ENCODE peak calls at places on chromosomes 5 and 9, in seven cellular contexts. I is ELF-1, R is bronchial epithelial cell, A is AG08396, V is memory B cell, G is ovary, Y is NCI-H1417. B is an unnamed sample.

GRCh38 chr5:98108497-98108896 is 665.0 kb upstream of the RGMB start:
- DNase-seq in I (no peak), R (peak), A (peak), V (no peak), G (no peak), Y (no peak), B (no peak)

GRCh38 chr5:64884541-64884940 is 115.8 kb downstream of the CWC27 start:
- DNase-seq in I (no peak), R (no peak), A (no peak), V (no peak), G (no peak), Y (no peak), B (no peak)

GRCh38 chr9:127166651-127167524 is 44.5 kb upstream of the ANGPTL2 start:
- DNase-seq in I (no peak), R (peak), A (no peak), V (peak), G (peak), Y (no peak), B (no peak)

GRCh38 chr5:1074226-1074625 is 37.6 kb downstream of the SLC12A7 start:
- DNase-seq in I (no peak), R (no peak), A (no peak), V (no peak), G (no peak), Y (no peak), B (no peak)

GRCh38 chr9:136093995-136094881 is 851 bp downstream of the NACC2 start:
- DNase-seq in I (no peak), R (peak), A (peak), V (no peak), G (peak), Y (peak), B (peak)

GRCh38 chr5:10987881-10988504 is 227.0 kb upstream of the DAP start:
- DNase-seq in I (peak), R (peak), A (peak), V (peak), G (peak), Y (peak), B (peak)

GRCh38 chr5:163366757-163367156 is 70.6 kb upstream of the CCNG1 start:
- DNase-seq in I (no peak), R (no peak), A (no peak), V (no peak), G (no peak), Y (no peak), B (no peak)

GRCh38 chr5:79240561-79240960 is 4.6 kb downstream of the JMY start:
- DNase-seq in I (no peak), R (no peak), A (no peak), V (no peak), G (no peak), Y (no peak), B (no peak)

GRCh38 chr5:122897283-122897602 is 51.8 kb downstream of the SNX24 start:
- DNase-seq in I (no peak), R (no peak), A (no peak), V (no peak), G (no peak), Y (no peak), B (no peak)

GRCh38 chr9:7368410-7369292 is 430.9 kb downstream of the DMAC1 start:
- DNase-seq in I (no peak), R (peak), A (peak), V (no peak), G (no peak), Y (no peak), B (no peak)

GRCh38 chr9:104177003-104177611 is 83.0 kb downstream of the SMC2 start:
- DNase-seq in I (no peak), R (peak), A (no peak), V (no peak), G (no peak), Y (peak), B (no peak)

GRCh38 chr9:29511680-29512079 is 1938.4 kb upstream of the C9orf72 start:
- DNase-seq in I (peak), R (no peak), A (no peak), V (no peak), G (no peak), Y (no peak), B (no peak)

B was measured in endothelial cell.